ENCODE peak calls at places on chromosomes 13 and 19, in six cellular contexts. K, P, D, G, N and X are unnamed samples.

GRCh38 chr19:58382997-58383603 is 2.3 kb upstream of the ZNF837 start:
- DNase-seq in K (no peak), P (no peak), D (no peak), G (no peak), N (no peak), X (no peak)

GRCh38 chr19:32220951-32221350 is 124.5 kb upstream of the ZNF507 start:
- DNase-seq in K (peak), P (no peak), D (no peak), G (no peak), N (no peak), X (no peak)

GRCh38 chr19:752652-753517 is 2.0 kb downstream of the MISP start:
- DNase-seq in K (no peak), P (peak), D (no peak), G (no peak), N (peak), X (no peak)

GRCh38 chr19:1509589-1510441 is 3.0 kb downstream of the ADAMTSL5 start:
- DNase-seq in K (no peak), P (no peak), D (no peak), G (no peak), N (no peak), X (no peak)

GRCh38 chr19:38337360-38337653 is 1.7 kb downstream of the CATSPERG start:
- DNase-seq in K (no peak), P (no peak), D (no peak), G (no peak), N (peak), X (no peak)

GRCh38 chr13:66895780-66896179 is 334.4 kb downstream of the PCDH9 start:
- DNase-seq in K (no peak), P (no peak), D (no peak), G (no peak), N (no peak), X (no peak)

GRCh38 chr13:39106216-39106995 is 68.2 kb downstream of the NHLRC3 start:
- DNase-seq in K (no peak), P (no peak), D (no peak), G (no peak), N (peak), X (no peak)

GRCh38 chr13:34246511-34246910 is 428.6 kb downstream of the RFC3 start:
- DNase-seq in K (no peak), P (no peak), D (no peak), G (no peak), N (no peak), X (no peak)

GRCh38 chr13:45439781-45440462 is 21.7 kb upstream of the SLC25A30 start:
- DNase-seq in K (no peak), P (no peak), D (no peak), G (no peak), N (no peak), X (no peak)
- TF ChIP-seq POLR2AphosphoS5 in K (no peak), P (no peak), D (no peak), G (no peak), N (no peak), X (no peak)

GRCh38 chr13:98752111-98752941 is at the start of gene SLC15A1:
- DNase-seq in K (peak), P (no peak), D (no peak), G (no peak), N (no peak), X (no peak)
- TF ChIP-seq POLR2A in K (no peak), P (no peak), D (no peak), G (no peak), N (no peak), X (no peak)

DNA sequence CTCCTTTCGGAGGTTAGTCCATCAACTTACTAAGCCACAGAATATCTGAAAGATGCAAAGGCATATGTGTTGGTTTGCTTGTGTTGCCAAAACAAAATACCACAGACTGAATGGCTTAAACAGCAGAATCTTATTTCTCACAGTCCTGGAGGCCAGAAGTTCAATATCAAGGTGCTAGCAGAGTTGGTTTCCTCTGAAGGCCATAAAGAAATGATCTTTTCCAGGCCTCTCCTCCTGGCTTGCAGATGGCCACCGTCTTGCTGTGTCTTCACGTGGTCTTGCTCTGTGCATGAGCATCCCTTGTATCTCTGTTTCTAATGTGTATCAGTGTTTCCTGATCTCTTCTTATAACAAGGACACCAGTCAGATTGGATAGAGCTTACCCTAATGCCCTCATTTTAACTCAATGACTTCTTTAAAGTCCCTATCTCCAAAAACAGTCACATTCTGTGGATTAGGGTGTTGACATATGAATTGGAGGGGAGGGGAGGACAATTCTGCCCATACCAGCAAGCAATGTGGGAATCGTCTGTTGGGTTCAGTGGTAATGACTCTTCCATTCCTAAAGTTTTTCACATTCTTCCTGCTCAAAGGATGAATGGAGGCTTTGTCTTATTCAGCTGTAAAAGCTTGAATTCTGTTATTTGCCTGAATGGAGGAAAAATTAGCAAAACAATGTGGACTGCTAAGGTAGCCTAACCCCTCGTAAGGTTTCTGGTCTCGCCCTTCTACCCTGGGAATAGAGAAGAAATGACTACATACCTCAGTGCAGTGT is 715.7 kb downstream of the DIAPH3 start:
- DNase-seq in K (no peak), P (no peak), D (no peak), G (no peak), N (peak), X (no peak)
- TF ChIP-seq TAF1 in K (peak), P (no peak), D (no peak), G (no peak), N (no peak), X (no peak)

DNA sequence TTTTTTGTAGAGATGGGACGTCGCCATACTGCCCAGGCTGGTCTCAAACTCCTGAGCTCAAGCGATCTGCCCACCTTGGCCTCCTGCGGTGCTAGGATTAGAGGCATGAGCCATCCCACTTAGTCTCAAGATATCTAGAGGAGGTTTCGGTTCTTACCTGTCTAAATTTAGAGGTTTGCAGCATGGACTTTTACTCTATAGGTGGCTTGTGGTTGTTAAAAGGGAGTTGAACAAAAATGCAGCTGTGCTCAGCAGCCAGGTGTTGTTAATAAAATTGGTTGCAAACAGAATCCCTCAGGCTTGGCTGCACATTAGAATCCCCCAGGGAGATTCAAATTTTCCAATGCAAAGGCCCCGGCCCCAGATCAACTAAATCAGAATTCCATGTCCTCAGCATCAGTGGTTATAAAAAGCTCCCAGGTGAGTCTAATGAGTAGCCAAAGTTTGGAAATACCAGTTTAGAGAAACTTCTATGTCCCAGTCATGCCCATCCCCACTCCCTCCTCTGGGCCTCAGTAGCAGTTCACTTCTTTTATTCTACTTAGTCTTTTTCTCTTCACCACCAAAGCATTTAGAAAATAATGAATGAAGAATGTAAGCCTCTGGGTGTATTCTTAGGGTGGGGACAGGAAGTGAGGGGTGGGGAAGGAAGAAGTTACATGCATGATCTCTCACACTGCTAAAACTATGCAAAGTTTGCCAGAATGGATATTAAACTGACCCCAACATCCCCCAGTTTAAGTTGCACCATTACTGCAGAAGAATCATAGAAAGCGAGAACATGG is 471.0 kb downstream of the COG6 start:
- DNase-seq in K (no peak), P (no peak), D (no peak), G (no peak), N (no peak), X (no peak)
- TF ChIP-seq POLR2AphosphoS5 in K (no peak), P (no peak), D (no peak), G (no peak), N (no peak), X (no peak)

DNA sequence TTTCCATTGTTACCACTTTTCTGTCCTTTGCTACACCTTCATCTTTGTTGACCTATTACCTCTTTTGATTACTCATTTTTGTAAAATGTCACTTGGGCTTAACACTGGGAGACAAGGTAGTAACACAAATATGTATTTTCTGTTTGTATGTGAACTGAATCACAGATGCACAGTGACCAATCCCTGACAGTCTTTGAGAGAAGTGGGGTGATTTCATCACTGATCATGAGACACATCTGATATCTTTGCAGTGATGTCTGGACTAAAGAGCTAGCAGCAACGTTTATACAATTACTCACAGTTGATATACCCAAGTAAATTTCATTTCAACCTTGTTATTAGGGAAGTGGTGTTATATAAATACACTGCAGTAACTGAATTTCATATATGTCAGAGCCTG is 1397.4 kb upstream of the SPRY2 start:
- DNase-seq in K (no peak), P (no peak), D (no peak), G (no peak), N (no peak), X (no peak)
- TF ChIP-seq POLR2A in K (no peak), P (no peak), D (no peak), G (no peak), N (no peak), X (no peak)

DNA sequence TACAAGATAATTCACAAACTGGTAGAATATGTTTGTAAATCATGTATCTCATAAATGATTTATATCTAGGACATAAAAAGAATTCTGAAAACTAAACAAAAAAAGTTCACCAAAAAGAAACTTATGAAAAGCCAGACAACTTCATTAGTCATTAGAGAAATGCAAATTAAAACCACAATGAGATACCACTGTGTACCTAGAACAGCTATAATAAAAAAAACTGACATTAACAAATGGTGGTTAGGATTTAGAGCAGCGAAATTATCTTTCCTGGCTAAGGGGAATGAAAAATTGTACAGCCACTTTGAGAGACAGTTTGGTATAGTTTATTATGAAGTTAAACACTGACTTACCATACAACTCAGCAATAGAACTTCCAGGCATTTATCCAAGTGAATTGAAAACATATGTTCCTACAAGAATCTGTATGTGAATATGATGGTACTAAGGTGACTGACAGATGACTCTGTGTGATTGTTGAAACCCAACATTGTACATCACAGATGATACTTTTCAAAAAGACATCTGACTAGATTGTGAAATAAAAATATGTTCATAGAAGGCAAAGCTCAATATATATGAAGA is 41.8 kb downstream of the UGGT2 start:
- DNase-seq in K (no peak), P (no peak), D (no peak), G (no peak), N (no peak), X (no peak)
- TF ChIP-seq TAF1 in K (no peak), P (no peak), D (no peak), G (no peak), N (no peak), X (no peak)

GRCh38 chr19:46654621-46655152 is 6.3 kb downstream of the DACT3 start:
- DNase-seq in K (peak), P (no peak), D (no peak), G (no peak), N (peak), X (no peak)
- TF ChIP-seq POLR2AphosphoS5 in K (no peak), P (no peak), D (no peak), G (no peak), N (no peak), X (no peak)

GRCh38 chr19:12890787-12891552 is at the start of gene GCDH:
- DNase-seq in K (peak), P (peak), D (peak), G (peak), N (peak), X (peak)
- TF ChIP-seq POLR2A in K (no peak), P (peak), D (peak), G (peak), N (peak), X (peak)

GRCh38 chr13:103436057-103436654 is 369.9 kb upstream of the SLC10A2 start:
- DNase-seq in K (peak), P (no peak), D (no peak), G (no peak), N (no peak), X (no peak)
- TF ChIP-seq TAF1 in K (no peak), P (no peak), D (no peak), G (no peak), N (no peak), X (no peak)

GRCh38 chr13:110265341-110265681 is 41.6 kb downstream of the COL4A1 start:
- DNase-seq in K (peak), P (no peak), D (no peak), G (no peak), N (no peak), X (no peak)

GRCh38 chr13:110262944-110263343 is 44.0 kb downstream of the COL4A1 start:
- DNase-seq in K (no peak), P (no peak), D (no peak), G (no peak), N (no peak), X (no peak)

GRCh38 chr13:110264685-110265275 is 42.2 kb downstream of the COL4A1 start:
- DNase-seq in K (peak), P (no peak), D (no peak), G (no peak), N (no peak), X (no peak)

GRCh38 chr13:110262494-110262893 is 44.5 kb downstream of the COL4A1 start:
- DNase-seq in K (no peak), P (no peak), D (no peak), G (no peak), N (no peak), X (no peak)

GRCh38 chr13:110263906-110264305 is 43.1 kb downstream of the COL4A1 start:
- DNase-seq in K (peak), P (no peak), D (no peak), G (no peak), N (no peak), X (no peak)
- TF ChIP-seq POLR2AphosphoS5 in K (no peak), P (no peak), D (no peak), G (no peak), N (no peak), X (no peak)